ENCODE peak calls at places on chromosomes 1 and 21, in six cellular contexts. J, S, B, D, L and N are unnamed samples.

GRCh38 chr1:197775282-197776262 is at the start of gene DENND1B:
- DNase-seq in J (peak), S (peak), B (peak), D (peak), L (peak), N (peak)

GRCh38 chr1:152309955-152310354 is 15.1 kb downstream of the FLG start:
- DNase-seq in J (no peak), S (no peak), B (no peak), D (no peak), L (peak), N (no peak)

GRCh38 chr1:180912801-180913616 is at the start of gene KIAA1614:
- DNase-seq in J (no peak), S (no peak), B (no peak), D (no peak), L (peak), N (no peak)

GRCh38 chr1:67336157-67336556 is 28.5 kb downstream of the IL12RB2 start:
- DNase-seq in J (no peak), S (no peak), B (no peak), D (no peak), L (no peak), N (no peak)

GRCh38 chr1:78619803-78620579 is at the start of gene IFI44L:
- DNase-seq in J (peak), S (no peak), B (no peak), D (no peak), L (no peak), N (peak)

GRCh38 chr21:46537026-46537425 is 67.9 kb downstream of the S100B start:
- DNase-seq in J (no peak), S (no peak), B (no peak), D (no peak), L (no peak), N (no peak)

GRCh38 chr1:25879675-25880074 is 4.2 kb upstream of the PAQR7 start:
- DNase-seq in J (no peak), S (no peak), B (no peak), D (no peak), L (peak), N (no peak)

GRCh38 chr1:151988405-151988851 is 5.2 kb downstream of the S100A10 start:
- DNase-seq in J (no peak), S (no peak), B (no peak), D (peak), L (no peak), N (no peak)

GRCh38 chr1:41713557-41714327 is 205.0 kb downstream of the HIVEP3 start:
- DNase-seq in J (no peak), S (peak), B (no peak), D (no peak), L (no peak), N (no peak)

GRCh38 chr1:165851034-165851658 is 23.7 kb downstream of the UCK2 start:
- DNase-seq in J (no peak), S (no peak), B (no peak), D (no peak), L (no peak), N (no peak)

GRCh38 chr1:10516244-10516643 is 41.5 kb downstream of the PEX14 start:
- DNase-seq in J (no peak), S (no peak), B (no peak), D (no peak), L (no peak), N (no peak)

GRCh38 chr1:206770531-206771352 is at the start of gene IL19:
- DNase-seq in J (no peak), S (no peak), B (no peak), D (no peak), L (peak), N (no peak)

GRCh38 chr1:44239337-44239960 is 26.2 kb downstream of the DMAP1 start:
- DNase-seq in J (no peak), S (no peak), B (no peak), D (peak), L (peak), N (no peak)

GRCh38 chr1:66271216-66271903 is 262.6 kb upstream of the SGIP1 start:
- DNase-seq in J (no peak), S (no peak), B (no peak), D (peak), L (peak), N (no peak)